ENCODE peak calls at places on chromosome 11, in four cellular contexts. One of them, this sample, is unnamed.

GRCh38 chr11:80748207-80748606 is 1307.4 kb upstream of the TENM4 start:
- DNase-seq in neural progenitor cell: no peak
- DNase-seq in A549: no peak
- DNase-seq in BE2C: no peak
- DNase-seq in this sample: no peak

GRCh38 chr11:86176165-86176884 is 68.2 kb upstream of the EED start:
- DNase-seq in neural progenitor cell: no peak
- DNase-seq in A549: no peak
- DNase-seq in BE2C: no peak
- DNase-seq in this sample: no peak

GRCh38 chr11:94011478-94011877 is 9.7 kb upstream of the HEPHL1 start:
- DNase-seq in neural progenitor cell: no peak
- DNase-seq in A549: no peak
- DNase-seq in BE2C: no peak
- DNase-seq in this sample: no peak

GRCh38 chr11:79219186-79220045 is 221.4 kb downstream of the TENM4 start:
- DNase-seq in neural progenitor cell: no peak
- DNase-seq in A549: no peak
- DNase-seq in BE2C: no peak
- DNase-seq in this sample: no peak

GRCh38 chr11:126611438-126611837 is 256.0 kb downstream of the ST3GAL4 start:
- DNase-seq in neural progenitor cell: no peak
- DNase-seq in A549: no peak
- DNase-seq in BE2C: no peak
- DNase-seq in this sample: no peak

GRCh38 chr11:86264649-86265048 is 20.1 kb downstream of the EED start:
- DNase-seq in neural progenitor cell: no peak
- DNase-seq in A549: no peak
- DNase-seq in BE2C: no peak
- DNase-seq in this sample: no peak

GRCh38 chr11:65491614-65492386 is 7.0 kb upstream of the MALAT1 start:
- DNase-seq in neural progenitor cell: peak
- DNase-seq in A549: peak
- DNase-seq in BE2C: peak
- DNase-seq in this sample: no peak

GRCh38 chr11:12764187-12764914 is 90.1 kb downstream of the TEAD1 start:
- DNase-seq in neural progenitor cell: no peak
- DNase-seq in A549: no peak
- DNase-seq in BE2C: peak
- DNase-seq in this sample: no peak

GRCh38 chr11:86515297-86516094 is 140.8 kb downstream of the CCDC81 start:
- DNase-seq in neural progenitor cell: no peak
- DNase-seq in A549: no peak
- DNase-seq in BE2C: no peak
- DNase-seq in this sample: peak

GRCh38 chr11:33722579-33723234 is 13.5 kb downstream of the CD59 start:
- DNase-seq in neural progenitor cell: no peak
- DNase-seq in A549: no peak
- DNase-seq in BE2C: no peak
- DNase-seq in this sample: no peak

GRCh38 chr11:112599265-112599664 is 338.6 kb upstream of the PLET1 start:
- DNase-seq in neural progenitor cell: no peak
- DNase-seq in A549: no peak
- DNase-seq in BE2C: no peak
- DNase-seq in this sample: no peak

GRCh38 chr11:130216591-130217132 is 57.1 kb downstream of the ST14 start:
- DNase-seq in neural progenitor cell: no peak
- DNase-seq in A549: no peak
- DNase-seq in BE2C: no peak
- DNase-seq in this sample: no peak

GRCh38 chr11:1750840-1751520 is 585 bp upstream of the IFITM10 start:
- DNase-seq in neural progenitor cell: no peak
- DNase-seq in A549: no peak
- DNase-seq in BE2C: no peak
- DNase-seq in this sample: no peak

GRCh38 chr11:69442807-69443137 is 38.7 kb upstream of the LINC01488 start:
- DNase-seq in neural progenitor cell: no peak
- DNase-seq in A549: no peak
- DNase-seq in BE2C: no peak
- DNase-seq in this sample: peak

GRCh38 chr11:14388352-14388751 is 29.4 kb upstream of the RRAS2 start:
- DNase-seq in neural progenitor cell: no peak
- DNase-seq in A549: no peak
- DNase-seq in BE2C: no peak
- DNase-seq in this sample: no peak

GRCh38 chr11:111221208-111221607 is 24.3 kb upstream of the POU2AF2 start:
- DNase-seq in neural progenitor cell: no peak
- DNase-seq in A549: no peak
- DNase-seq in BE2C: no peak
- DNase-seq in this sample: no peak

GRCh38 chr11:66221726-66222236 is 46.7 kb upstream of the RAB1B start:
- DNase-seq in neural progenitor cell: no peak
- DNase-seq in A549: no peak
- DNase-seq in BE2C: no peak
- DNase-seq in this sample: no peak

GRCh38 chr11:27921472-27921871 is 186.5 kb downstream of the KIF18A start:
- DNase-seq in neural progenitor cell: no peak
- DNase-seq in A549: no peak
- DNase-seq in BE2C: no peak
- DNase-seq in this sample: no peak

GRCh38 chr11:114208371-114208770 is 87.8 kb upstream of the NNMT start:
- DNase-seq in neural progenitor cell: no peak
- DNase-seq in A549: no peak
- DNase-seq in BE2C: no peak
- DNase-seq in this sample: no peak

GRCh38 chr11:128472128-128473110 is 114.9 kb downstream of the ETS1 start:
- DNase-seq in neural progenitor cell: no peak
- DNase-seq in A549: no peak
- DNase-seq in BE2C: no peak
- DNase-seq in this sample: no peak

GRCh38 chr11:116454020-116454645 is 318.7 kb downstream of the BUD13 start:
- DNase-seq in neural progenitor cell: peak
- DNase-seq in A549: peak
- DNase-seq in BE2C: peak
- DNase-seq in this sample: peak

GRCh38 chr11:125926682-125927081 is 19.2 kb upstream of the VSIG10L2 start:
- DNase-seq in neural progenitor cell: no peak
- DNase-seq in A549: no peak
- DNase-seq in BE2C: no peak
- DNase-seq in this sample: no peak

GRCh38 chr11:122154227-122154626 is 38.2 kb upstream of the BLID start:
- DNase-seq in neural progenitor cell: no peak
- DNase-seq in A549: no peak
- DNase-seq in BE2C: no peak
- DNase-seq in this sample: no peak

GRCh38 chr11:93832780-93833179 is 17.6 kb downstream of the VSTM5 start:
- DNase-seq in neural progenitor cell: no peak
- DNase-seq in A549: no peak
- DNase-seq in BE2C: no peak
- DNase-seq in this sample: no peak

GRCh38 chr11:16357776-16358175 is 1.4 kb upstream of the SOX6 start:
- DNase-seq in neural progenitor cell: no peak
- DNase-seq in A549: no peak
- DNase-seq in BE2C: no peak
- DNase-seq in this sample: no peak

GRCh38 chr11:25758145-25758661 is 573.7 kb upstream of the ANO3 start:
- DNase-seq in neural progenitor cell: no peak
- DNase-seq in A549: no peak
- DNase-seq in BE2C: no peak
- DNase-seq in this sample: no peak

GRCh38 chr11:29119691-29120328 is 897.0 kb downstream of the KCNA4 start:
- DNase-seq in neural progenitor cell: no peak
- DNase-seq in A549: peak
- DNase-seq in BE2C: no peak
- DNase-seq in this sample: no peak

GRCh38 chr11:16382638-16383380 is 26.5 kb upstream of the SOX6 start:
- DNase-seq in neural progenitor cell: no peak
- DNase-seq in A549: no peak
- DNase-seq in BE2C: no peak
- DNase-seq in this sample: no peak

GRCh38 chr11:108319541-108320145 is 96.8 kb downstream of the ATM start:
- DNase-seq in neural progenitor cell: no peak
- DNase-seq in A549: no peak
- DNase-seq in BE2C: no peak
- DNase-seq in this sample: no peak

DNA sequence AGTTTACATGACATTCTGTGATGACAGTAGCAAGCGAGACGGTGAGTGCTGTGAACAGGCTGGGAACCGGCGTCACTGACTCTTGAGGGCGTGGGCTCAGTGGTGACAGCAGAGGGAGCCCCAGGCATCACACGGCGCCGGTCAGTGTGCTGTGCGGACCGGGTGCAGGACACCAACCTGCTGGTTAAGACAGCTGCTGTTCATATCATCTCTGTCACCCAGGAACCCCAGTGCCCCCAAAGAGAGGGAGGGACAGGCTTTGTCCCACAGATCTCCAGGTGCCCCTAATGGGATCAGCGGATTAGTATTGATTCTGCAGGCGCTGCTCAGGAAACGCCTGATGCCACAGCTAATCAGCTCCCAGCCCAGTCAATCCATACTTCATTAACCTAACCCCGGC is 18.4 kb downstream of the B3GAT1 start:
- DNase-seq in neural progenitor cell: peak
- DNase-seq in A549: peak
- DNase-seq in BE2C: peak
- DNase-seq in this sample: peak
- TF ChIP-seq CTCF in neural progenitor cell: peak
- TF ChIP-seq CTCF in A549: no peak
- TF ChIP-seq CTCF in BE2C: peak
- TF ChIP-seq CTCF in this sample: no peak

GRCh38 chr11:120663142-120663541 is 151.6 kb downstream of the GRIK4 start:
- DNase-seq in neural progenitor cell: no peak
- DNase-seq in A549: no peak
- DNase-seq in BE2C: no peak
- DNase-seq in this sample: no peak

GRCh38 chr11:120662071-120662611 is 150.6 kb downstream of the GRIK4 start:
- DNase-seq in neural progenitor cell: no peak
- DNase-seq in A549: no peak
- DNase-seq in BE2C: no peak
- DNase-seq in this sample: no peak

GRCh38 chr11:120667934-120668333 is 156.4 kb downstream of the GRIK4 start:
- DNase-seq in neural progenitor cell: no peak
- DNase-seq in A549: no peak
- DNase-seq in BE2C: no peak
- DNase-seq in this sample: no peak

GRCh38 chr11:120667281-120667680 is 155.7 kb downstream of the GRIK4 start:
- DNase-seq in neural progenitor cell: peak
- DNase-seq in A549: no peak
- DNase-seq in BE2C: peak
- DNase-seq in this sample: no peak

DNA sequence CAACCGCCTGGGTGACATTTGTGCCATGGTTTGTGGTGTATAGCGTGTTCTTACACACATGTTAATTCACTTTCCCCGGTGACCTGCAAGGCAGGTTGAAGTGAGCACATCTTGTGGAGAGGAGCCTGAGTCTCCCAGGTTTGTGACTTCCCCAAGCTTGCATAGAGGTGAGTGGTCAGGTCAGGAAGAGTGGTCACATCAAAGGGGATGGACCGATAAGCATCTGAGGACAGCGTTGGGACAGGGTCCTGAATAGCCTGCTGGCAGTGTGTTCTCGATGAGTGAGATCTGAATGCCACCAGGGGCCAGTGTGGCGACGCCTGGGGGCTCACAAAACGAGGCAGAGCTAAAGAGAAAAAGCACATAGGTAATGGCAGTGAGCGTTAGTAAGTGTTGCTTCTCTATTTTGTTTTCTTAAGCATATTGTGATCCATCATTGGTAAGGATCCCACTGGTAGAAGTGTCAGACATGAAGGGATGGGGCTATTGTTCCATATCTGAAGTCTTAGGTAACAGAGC is 154.6 kb downstream of the GRIK4 start:
- DNase-seq in neural progenitor cell: peak
- DNase-seq in A549: no peak
- DNase-seq in BE2C: no peak
- DNase-seq in this sample: no peak
- TF ChIP-seq CTCF in neural progenitor cell: peak
- TF ChIP-seq CTCF in A549: no peak
- TF ChIP-seq CTCF in BE2C: no peak
- TF ChIP-seq CTCF in this sample: no peak

GRCh38 chr11:72100462-72100861 is 2.6 kb downstream of the LAMTOR1 start:
- DNase-seq in neural progenitor cell: no peak
- DNase-seq in A549: no peak
- DNase-seq in BE2C: no peak
- DNase-seq in this sample: no peak

GRCh38 chr11:72102162-72102561 is 935 bp downstream of the LAMTOR1 start:
- DNase-seq in neural progenitor cell: no peak
- DNase-seq in A549: no peak
- DNase-seq in BE2C: no peak
- DNase-seq in this sample: no peak

GRCh38 chr11:72103754-72104167 is 664 bp upstream of the LAMTOR1 start:
- DNase-seq in neural progenitor cell: no peak
- DNase-seq in A549: no peak
- DNase-seq in BE2C: no peak
- DNase-seq in this sample: no peak

GRCh38 chr11:72102631-72102945 is 509 bp downstream of the LAMTOR1 start:
- DNase-seq in neural progenitor cell: no peak
- DNase-seq in A549: no peak
- DNase-seq in BE2C: no peak
- DNase-seq in this sample: no peak

DNA sequence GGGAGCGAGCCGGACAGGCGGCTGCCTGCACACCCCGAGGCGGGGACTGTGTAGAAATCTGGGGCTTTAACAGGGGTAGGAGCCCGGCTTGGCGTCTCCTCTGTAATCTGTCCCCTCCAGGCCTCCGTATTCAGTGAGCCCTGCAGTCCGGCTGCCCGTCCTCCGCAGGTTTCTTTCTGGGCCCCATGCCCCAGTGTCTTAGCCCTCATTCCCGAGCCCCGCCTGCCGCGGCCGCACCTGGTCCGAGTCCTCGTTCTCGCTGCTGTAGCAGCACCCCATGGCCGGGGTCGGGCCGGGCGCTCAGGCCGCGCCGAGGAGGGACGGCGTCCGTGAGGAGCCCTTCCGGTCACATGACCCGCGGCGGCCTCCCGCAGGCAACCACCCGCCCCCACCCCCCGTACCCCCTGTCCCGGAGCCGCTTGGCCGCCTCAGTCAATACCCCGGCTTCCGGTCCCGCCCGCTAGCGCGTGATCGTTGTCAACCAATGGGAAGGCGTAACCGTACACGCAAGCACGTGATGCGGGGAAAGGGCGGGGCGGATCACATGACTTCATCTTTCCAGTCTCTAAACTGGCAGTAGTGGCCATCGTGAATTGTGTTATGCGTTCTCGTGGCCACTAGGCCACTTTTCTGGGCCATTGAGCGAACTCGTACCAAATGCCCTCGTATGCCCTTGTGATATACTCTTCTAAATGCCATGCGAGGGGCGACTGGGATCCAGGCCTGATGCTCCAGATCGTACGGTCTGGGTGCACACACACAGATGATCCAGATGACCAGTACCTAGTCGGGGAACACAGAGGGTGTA is at the start of gene LAMTOR1:
- DNase-seq in neural progenitor cell: peak
- DNase-seq in A549: peak
- DNase-seq in BE2C: peak
- DNase-seq in this sample: peak
- TF ChIP-seq CTCF in neural progenitor cell: peak
- TF ChIP-seq CTCF in A549: no peak
- TF ChIP-seq CTCF in BE2C: peak
- TF ChIP-seq CTCF in this sample: peak

GRCh38 chr11:3959015-3959917 is 103.8 kb downstream of the STIM1 start:
- DNase-seq in neural progenitor cell: peak
- DNase-seq in A549: peak
- DNase-seq in BE2C: no peak
- DNase-seq in this sample: peak
- TF ChIP-seq CTCF in neural progenitor cell: peak
- TF ChIP-seq CTCF in A549: peak
- TF ChIP-seq CTCF in BE2C: peak
- TF ChIP-seq CTCF in this sample: peak